ENCODE peak calls at places on chromosomes 5 and 9, in six cellular contexts. Z is heart right ventricle, L is GM12865, E is lung, I is MM.1S, N is colonic mucosa. D is an unnamed sample.

GRCh38 chr5:6900828-6901227 is 187.6 kb downstream of the TENT4A start:
- DNase-seq in E (no peak), I (no peak), Z (no peak), N (peak), L (no peak), D (no peak)

GRCh38 chr9:125910286-125910685 is 163.1 kb downstream of the PBX3 start:
- DNase-seq in E (no peak), Z (no peak), I (no peak), N (no peak), L (no peak), D (no peak)

GRCh38 chr5:154221371-154221896 is 30.9 kb downstream of the GALNT10 start:
- DNase-seq in E (peak), I (peak), Z (no peak), L (peak), N (no peak), D (peak)

GRCh38 chr5:33736510-33736909 is 155.3 kb downstream of the ADAMTS12 start:
- DNase-seq in I (no peak), Z (no peak), L (no peak), E (no peak), N (no peak), D (no peak)

GRCh38 chr9:132409828-132410528 is at the start of gene CFAP77:
- DNase-seq in I (peak), N (peak), E (no peak), Z (peak), L (peak), D (peak)

GRCh38 chr9:108363321-108363720 is 492.5 kb downstream of the ACTL7B start:
- DNase-seq in Z (no peak), L (no peak), N (no peak), I (no peak), E (no peak), D (no peak)

GRCh38 chr5:163943546-163943945 is 438.1 kb downstream of the MAT2B start:
- DNase-seq in E (no peak), L (peak), I (peak), Z (no peak), N (no peak), D (no peak)

GRCh38 chr5:78235289-78235688 is 59.2 kb downstream of the AP3B1 start:
- DNase-seq in I (no peak), L (no peak), N (no peak), Z (no peak), E (no peak), D (no peak)

GRCh38 chr9:32955655-32956478 is 45.6 kb downstream of the APTX start:
- DNase-seq in E (no peak), I (no peak), N (no peak), Z (no peak), L (no peak), D (no peak)

GRCh38 chr9:123063172-123063508 is 29.7 kb downstream of the GPR21 start:
- DNase-seq in I (no peak), L (no peak), N (no peak), E (no peak), Z (no peak), D (no peak)

GRCh38 chr9:105392531-105392930 is 55.3 kb upstream of the FSD1L start:
- DNase-seq in N (no peak), E (no peak), Z (no peak), I (no peak), L (no peak), D (no peak)

GRCh38 chr9:120892748-120893584 is 16.0 kb upstream of the PHF19 start:
- DNase-seq in Z (no peak), I (peak), L (peak), E (no peak), N (no peak), D (no peak)

GRCh38 chr9:80571953-80572352 is 1000.2 kb downstream of the TLE4 start:
- DNase-seq in I (no peak), E (no peak), Z (no peak), L (no peak), N (no peak), D (no peak)

DNA sequence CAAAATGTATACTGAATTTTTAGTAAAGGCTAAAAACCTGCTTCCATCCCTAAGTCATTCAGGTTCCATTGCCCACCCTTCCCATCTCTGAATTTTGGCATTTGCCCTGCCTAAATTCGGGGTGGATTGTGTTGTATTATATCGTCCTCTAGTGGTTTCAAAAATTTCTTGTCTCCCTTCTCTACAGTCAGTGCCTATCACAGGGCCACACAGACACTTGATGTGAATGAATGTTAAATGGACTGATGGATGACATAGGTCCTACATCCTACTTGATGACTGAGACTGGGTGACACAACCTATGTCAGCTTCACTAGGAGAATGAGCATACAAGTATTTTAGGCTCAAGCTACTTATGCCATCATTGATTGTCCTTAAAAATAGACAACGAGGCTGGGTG is 45.6 kb upstream of the SLC30A5 start:
- DNase-seq in I (peak), Z (no peak), L (peak), N (no peak), E (no peak), D (no peak)
- TF ChIP-seq CTCF in I (peak), Z (no peak), L (peak), N (no peak), E (no peak), D (peak)

GRCh38 chr9:37390759-37391158 is 31.7 kb upstream of the GRHPR start:
- DNase-seq in Z (no peak), N (peak), L (peak), I (peak), E (no peak), D (no peak)
- TF ChIP-seq CTCF in Z (no peak), N (peak), L (peak), I (peak), E (no peak), D (peak)

DNA sequence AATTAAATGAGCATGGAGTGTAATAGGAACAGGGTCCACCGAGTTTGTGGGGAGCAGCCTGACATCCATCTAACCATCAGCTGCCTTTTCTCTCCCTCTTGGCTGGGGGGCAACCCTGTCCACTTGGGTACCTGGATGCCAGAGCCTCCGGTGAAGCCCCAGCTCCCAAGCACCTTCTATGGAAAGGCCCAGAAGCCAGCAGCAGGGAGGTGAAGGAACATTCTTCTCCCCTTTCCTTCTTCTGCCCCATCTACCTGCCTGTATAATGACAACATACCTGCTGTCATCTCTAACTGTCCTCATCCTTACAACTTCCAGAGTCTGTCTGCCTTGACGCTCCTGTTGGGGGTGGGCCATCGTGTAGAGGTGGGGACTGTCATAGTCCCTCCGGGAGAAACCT is 33.1 kb downstream of the THBS4 start:
- DNase-seq in I (no peak), N (no peak), E (no peak), Z (no peak), L (no peak), D (peak)
- TF ChIP-seq CTCF in I (no peak), N (no peak), E (no peak), Z (no peak), L (no peak), D (no peak)

GRCh38 chr5:180801596-180802324 is 846 bp downstream of the MGAT1 start:
- DNase-seq in E (no peak), I (no peak), Z (no peak), N (no peak), L (no peak), D (no peak)

GRCh38 chr5:180799194-180799593 is 3.4 kb downstream of the MGAT1 start:
- DNase-seq in N (peak), Z (no peak), E (peak), I (no peak), L (no peak), D (no peak)

GRCh38 chr5:180798193-180798592 is 4.4 kb downstream of the MGAT1 start:
- DNase-seq in E (no peak), I (no peak), Z (no peak), L (no peak), N (no peak), D (no peak)

GRCh38 chr5:180802325-180803180 is at the start of gene MGAT1:
- DNase-seq in E (peak), Z (peak), I (peak), N (peak), L (peak), D (peak)

GRCh38 chr5:180799902-180800801 is 2.5 kb downstream of the MGAT1 start:
- DNase-seq in L (no peak), E (no peak), I (no peak), Z (no peak), N (peak), D (no peak)
- TF ChIP-seq CTCF in L (no peak), E (no peak), I (peak), Z (no peak), N (no peak), D (no peak)

DNA sequence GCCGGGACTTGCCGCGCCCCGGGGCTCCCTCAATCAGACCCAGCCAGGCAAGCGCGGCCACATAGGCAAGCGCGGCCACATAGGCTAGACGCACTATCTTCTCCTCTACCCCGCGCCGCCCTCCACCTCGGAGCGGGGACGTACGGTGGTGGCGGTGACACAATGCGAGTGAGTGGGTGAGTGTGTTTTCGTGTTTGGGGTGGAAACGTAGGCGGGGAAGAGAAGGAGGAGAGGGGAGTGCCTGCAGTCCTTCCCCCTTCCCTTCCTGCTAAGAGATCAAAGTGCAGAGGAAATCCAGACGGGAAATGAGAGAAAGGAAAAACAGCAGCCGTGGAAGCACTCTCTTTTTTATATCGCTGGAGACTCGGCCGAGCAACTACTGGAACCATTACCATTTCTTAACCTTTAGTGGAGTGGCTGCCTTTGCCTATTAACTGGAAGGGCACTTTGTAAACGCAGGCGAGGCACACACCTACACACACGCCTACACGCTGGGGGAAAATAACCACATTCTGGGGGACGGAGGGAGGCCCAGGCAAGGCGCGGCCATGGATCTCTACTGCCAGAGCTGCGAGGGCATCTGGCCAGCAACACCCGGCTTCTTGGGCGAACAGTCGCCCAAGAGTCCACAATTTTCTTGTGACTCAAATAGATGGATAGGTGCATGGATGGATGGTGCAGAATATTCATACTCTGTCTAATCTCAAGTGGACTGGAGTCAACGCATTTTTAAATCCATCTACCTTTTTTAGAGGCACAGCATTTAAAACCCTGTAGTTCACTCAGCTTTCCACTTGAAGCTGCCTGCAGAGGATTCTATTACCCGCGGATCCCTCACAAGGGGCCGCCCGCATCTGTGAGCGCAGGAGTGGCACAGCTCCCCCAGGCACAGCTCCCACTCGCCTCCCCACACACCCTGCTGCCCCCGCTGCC is 2.1 kb downstream of the EDIL3 start:
- DNase-seq in L (no peak), I (no peak), N (peak), E (no peak), Z (peak), D (peak)
- TF ChIP-seq CTCF in L (no peak), I (no peak), N (no peak), E (no peak), Z (no peak), D (no peak)

GRCh38 chr5:53878015-53878414 is 317.6 kb downstream of the NDUFS4 start:
- DNase-seq in N (no peak), L (no peak), E (no peak), I (no peak), Z (no peak), D (no peak)

GRCh38 chr5:53877243-53877642 is 316.8 kb downstream of the NDUFS4 start:
- DNase-seq in I (no peak), L (no peak), E (no peak), N (no peak), Z (no peak), D (no peak)

GRCh38 chr5:53871772-53872171 is 311.3 kb downstream of the NDUFS4 start:
- DNase-seq in I (no peak), N (no peak), E (no peak), L (no peak), Z (no peak), D (no peak)

GRCh38 chr5:53871050-53871449 is 310.6 kb downstream of the NDUFS4 start:
- DNase-seq in Z (no peak), E (no peak), L (no peak), I (no peak), N (no peak), D (no peak)

GRCh38 chr5:53874409-53874808 is 314.0 kb downstream of the NDUFS4 start:
- DNase-seq in N (no peak), Z (no peak), E (no peak), I (no peak), L (no peak), D (no peak)
- TF ChIP-seq CTCF in N (no peak), Z (no peak), E (no peak), I (no peak), L (peak), D (peak)

DNA sequence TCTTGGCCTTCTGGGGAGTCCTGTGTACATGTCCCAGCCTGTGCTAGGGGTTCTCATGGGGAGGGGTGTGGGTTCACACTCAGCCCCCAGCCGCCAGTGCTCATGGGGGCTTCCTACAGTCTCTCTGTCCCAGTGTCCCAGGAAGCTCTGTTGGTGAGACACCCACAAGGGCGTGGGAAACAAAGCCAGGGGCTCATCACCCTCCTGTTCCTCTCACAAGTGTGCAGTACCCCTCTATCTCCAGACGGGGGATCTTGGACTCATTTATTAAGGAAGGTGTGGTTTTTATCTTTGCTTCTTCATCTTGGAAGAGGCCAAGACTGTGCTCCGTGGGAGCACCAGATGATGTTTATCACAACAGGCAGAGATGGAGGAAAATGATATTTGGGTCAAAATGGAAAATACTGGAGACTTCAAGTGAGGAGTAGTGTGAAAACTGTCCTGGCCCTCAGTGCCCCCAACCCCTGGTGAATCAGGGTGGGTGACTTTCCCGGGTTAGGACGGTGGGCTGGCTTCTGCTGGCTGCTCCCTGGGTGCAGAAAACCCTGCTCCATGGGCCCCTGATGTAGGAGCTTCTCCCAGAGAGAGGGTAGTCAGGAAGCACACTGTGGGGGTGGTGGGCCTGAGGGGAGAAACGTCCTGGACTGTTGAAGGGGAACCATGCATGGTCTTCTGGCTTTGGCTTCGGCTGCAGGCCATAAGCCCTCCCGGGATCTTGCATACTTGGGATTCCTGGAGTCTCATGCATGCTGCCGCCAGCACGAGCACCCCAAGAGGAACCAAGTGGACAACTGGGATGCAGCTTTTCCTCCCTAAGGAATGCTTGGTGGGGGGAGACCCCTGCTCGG is 15.3 kb downstream of the TMEM171 start:
- DNase-seq in I (peak), N (no peak), L (no peak), E (no peak), Z (no peak), D (no peak)
- TF ChIP-seq CTCF in I (peak), N (peak), L (no peak), E (no peak), Z (no peak), D (peak)

D was measured in osteocyte.